ENCODE peak calls at places on chromosomes 3 and 15, in eight cellular contexts. A is activated naive CD8-positive, alpha-beta T cell treated with anti-CD3 and anti-CD28 coated beads for 36 hours; Y is lower lobe of right lung; W is HCT116; H is NCI-H774; D is heart right ventricle; C is endothelial cell of umbilical vein; E is fibroblast of the conjunctiva. T is an unnamed sample.

GRCh38 chr3:189674249-189674913 is 43.2 kb downstream of the TP63 start:
- DNase-seq in A (no peak), Y (no peak), W (no peak), H (no peak), D (no peak), C (no peak), E (no peak), T (no peak)

GRCh38 chr3:122679467-122680291 is 960 bp upstream of the PARP14 start:
- DNase-seq in A (peak), Y (no peak), W (no peak), H (no peak), D (peak), C (peak), E (no peak), T (peak)

GRCh38 chr3:156478931-156479330 is 76.0 kb downstream of the SSR3 start:
- DNase-seq in A (no peak), Y (no peak), W (no peak), H (no peak), D (no peak), C (no peak), E (no peak), T (no peak)

GRCh38 chr15:89002281-89002761 is 85.9 kb upstream of the ABHD2 start:
- DNase-seq in A (no peak), Y (peak), W (no peak), H (no peak), D (peak), C (no peak), E (peak), T (no peak)

GRCh38 chr15:100241572-100242479 is 99.9 kb downstream of the ADAMTS17 start:
- DNase-seq in A (no peak), Y (no peak), W (peak), H (peak), D (no peak), C (no peak), E (peak), T (no peak)

GRCh38 chr3:38267689-38268477 is 2.3 kb downstream of the SLC22A13 start:
- DNase-seq in A (no peak), Y (no peak), W (no peak), H (no peak), D (no peak), C (no peak), E (no peak), T (no peak)

GRCh38 chr3:94293793-94294195 is 230.9 kb downstream of the NSUN3 start:
- DNase-seq in A (no peak), Y (no peak), W (no peak), H (no peak), D (no peak), C (no peak), E (no peak), T (no peak)

GRCh38 chr3:139302801-139303113 is 41.1 kb upstream of the MRPS22 start:
- DNase-seq in A (no peak), Y (no peak), W (no peak), H (no peak), D (no peak), C (no peak), E (no peak), T (no peak)

GRCh38 chr3:113819866-113820265 is 18.7 kb upstream of the GRAMD1C start:
- DNase-seq in A (no peak), Y (no peak), W (no peak), H (no peak), D (no peak), C (no peak), E (no peak), T (no peak)

GRCh38 chr3:194305356-194306108 is 45.6 kb downstream of the CPN2 start:
- DNase-seq in A (no peak), Y (no peak), W (no peak), H (no peak), D (no peak), C (no peak), E (no peak), T (peak)

T was measured in Right ventricle myocardium inferior.